ENCODE peak calls at places on chromosomes 3 and 15, in four cellular contexts. W is SK-N-SH, L is GM12878, C is HCT116. S is an unnamed sample.

GRCh38 chr3:114595521-114596028 is 301.7 kb downstream of the TIGIT start:
- DNase-seq in W (no peak), L (no peak), C (no peak), S (no peak)

GRCh38 chr3:31680072-31680870 is 147.5 kb downstream of the STT3B start:
- DNase-seq in W (no peak), L (no peak), C (no peak), S (no peak)

GRCh38 chr3:12948891-12949711 is 107.7 kb upstream of the RPL32 start:
- DNase-seq in W (no peak), L (no peak), C (peak), S (no peak)

GRCh38 chr3:153099131-153099530 is 62.9 kb upstream of the RAP2B start:
- DNase-seq in W (no peak), L (no peak), C (no peak), S (no peak)

GRCh38 chr3:188319569-188319968 is 165.6 kb downstream of the LPP start:
- DNase-seq in W (no peak), L (no peak), C (no peak), S (peak)

GRCh38 chr3:72036899-72037298 is 252.0 kb upstream of the PROK2 start:
- DNase-seq in W (no peak), L (no peak), C (no peak), S (no peak)

GRCh38 chr3:155805204-155805801 is 775 bp downstream of the C3orf33 start:
- DNase-seq in W (no peak), L (no peak), C (peak), S (peak)

GRCh38 chr15:73951591-73951990 is 25.3 kb downstream of the LOXL1 start:
- DNase-seq in W (peak), L (no peak), C (no peak), S (no peak)

GRCh38 chr3:177146646-177147045 is 50.6 kb downstream of the TBL1XR1 start:
- DNase-seq in W (no peak), L (no peak), C (no peak), S (no peak)

GRCh38 chr15:98981851-98982722 is 25.5 kb downstream of the PGPEP1L start:
- DNase-seq in W (no peak), L (peak), C (no peak), S (no peak)

GRCh38 chr15:31254431-31255175 is 72.0 kb upstream of the KLF13 start:
- DNase-seq in W (no peak), L (no peak), C (no peak), S (no peak)

GRCh38 chr3:179000659-179001058 is 71.0 kb downstream of the ZMAT3 start:
- DNase-seq in W (no peak), L (no peak), C (no peak), S (no peak)

GRCh38 chr15:90828111-90828510 is 40.3 kb upstream of the FURIN start:
- DNase-seq in W (peak), L (no peak), C (no peak), S (no peak)

GRCh38 chr3:52773361-52774065 is 2.8 kb upstream of the NEK4 start:
- DNase-seq in W (no peak), L (no peak), C (no peak), S (no peak)

GRCh38 chr15:101451192-101451799 is 38.2 kb downstream of the PCSK6 start:
- DNase-seq in W (peak), L (no peak), C (no peak), S (no peak)

GRCh38 chr15:63157891-63158431 is 684 bp upstream of the RPS27L start:
- DNase-seq in W (peak), L (no peak), C (peak), S (peak)

GRCh38 chr3:189944285-189945145 is 176.2 kb downstream of the P3H2 start:
- DNase-seq in W (no peak), L (no peak), C (no peak), S (peak)

GRCh38 chr3:126119008-126119675 is 35.2 kb upstream of the SLC41A3 start:
- DNase-seq in W (no peak), L (no peak), C (no peak), S (peak)

GRCh38 chr3:88195951-88196434 is 46.2 kb downstream of the C3orf38 start:
- DNase-seq in W (no peak), L (no peak), C (no peak), S (no peak)

GRCh38 chr15:74419432-74419831 is 14.3 kb downstream of the SEMA7A start:
- DNase-seq in W (no peak), L (no peak), C (no peak), S (no peak)

GRCh38 chr3:154170300-154170699 is 49.1 kb downstream of the ARHGEF26 start:
- DNase-seq in W (no peak), L (no peak), C (no peak), S (no peak)

GRCh38 chr3:143464850-143465249 is 345.3 kb downstream of the CHST2 start:
- DNase-seq in W (no peak), L (no peak), C (no peak), S (no peak)

GRCh38 chr3:167855306-167855705 is 119.8 kb downstream of the SERPINI1 start:
- DNase-seq in W (no peak), L (no peak), C (no peak), S (no peak)

GRCh38 chr3:49454457-49454856 is 15.6 kb upstream of the DAG1 start:
- DNase-seq in W (no peak), L (no peak), C (peak), S (peak)

GRCh38 chr3:127595303-127595702 is 2.9 kb upstream of the MCM2 start:
- DNase-seq in W (no peak), L (no peak), C (no peak), S (no peak)

GRCh38 chr3:183579967-183580720 is 24.6 kb upstream of the KLHL6 start:
- DNase-seq in W (no peak), L (no peak), C (no peak), S (no peak)

GRCh38 chr15:67149859-67150824 is 84.7 kb downstream of the SMAD3 start:
- DNase-seq in W (no peak), L (peak), C (peak), S (no peak)

GRCh38 chr3:28844688-28845324 is 436.1 kb upstream of the RBMS3 start:
- DNase-seq in W (no peak), L (no peak), C (no peak), S (no peak)

GRCh38 chr3:197030379-197031314 is 1.0 kb upstream of the MELTF start:
- DNase-seq in W (no peak), L (no peak), C (no peak), S (peak)

GRCh38 chr15:66764067-66764428 is 62.0 kb downstream of the SMAD6 start:
- DNase-seq in W (no peak), L (no peak), C (no peak), S (no peak)

GRCh38 chr15:89441295-89441762 is 55.1 kb downstream of the RHCG start:
- DNase-seq in W (peak), L (peak), C (no peak), S (peak)

GRCh38 chr15:62325597-62325996 is 160.5 kb upstream of the C2CD4B start:
- DNase-seq in W (no peak), L (no peak), C (no peak), S (no peak)

GRCh38 chr15:74158855-74159650 is 14.5 kb upstream of the ISLR start:
- DNase-seq in W (no peak), L (peak), C (no peak), S (no peak)

GRCh38 chr15:59349715-59350420 is 22.8 kb downstream of the MYO1E start:
- DNase-seq in W (peak), L (no peak), C (peak), S (peak)

GRCh38 chr15:64803526-64803925 is 21.9 kb downstream of the PIF1 start:
- DNase-seq in W (no peak), L (no peak), C (no peak), S (no peak)

GRCh38 chr15:67107014-67107812 is 41.8 kb downstream of the SMAD3 start:
- DNase-seq in W (no peak), L (no peak), C (peak), S (no peak)

GRCh38 chr15:50627351-50628055 is 59.1 kb downstream of the TRPM7 start:
- DNase-seq in W (no peak), L (no peak), C (no peak), S (no peak)

GRCh38 chr3:191973820-191974219 is 512.9 kb downstream of the PYDC2 start:
- DNase-seq in W (no peak), L (no peak), C (no peak), S (no peak)
- TF ChIP-seq JUND in W (no peak), L (no peak), C (no peak), S (no peak)

GRCh38 chr3:139657434-139657833 is 20.3 kb downstream of the NMNAT3 start:
- DNase-seq in W (no peak), L (no peak), C (no peak), S (no peak)

GRCh38 chr3:139657936-139658335 is 19.8 kb downstream of the NMNAT3 start:
- DNase-seq in W (no peak), L (no peak), C (no peak), S (no peak)

GRCh38 chr3:139655880-139656279 is 21.9 kb downstream of the NMNAT3 start:
- DNase-seq in W (no peak), L (no peak), C (no peak), S (no peak)

GRCh38 chr3:139653582-139653981 is 24.2 kb downstream of the NMNAT3 start:
- DNase-seq in W (no peak), L (no peak), C (no peak), S (no peak)

DNA sequence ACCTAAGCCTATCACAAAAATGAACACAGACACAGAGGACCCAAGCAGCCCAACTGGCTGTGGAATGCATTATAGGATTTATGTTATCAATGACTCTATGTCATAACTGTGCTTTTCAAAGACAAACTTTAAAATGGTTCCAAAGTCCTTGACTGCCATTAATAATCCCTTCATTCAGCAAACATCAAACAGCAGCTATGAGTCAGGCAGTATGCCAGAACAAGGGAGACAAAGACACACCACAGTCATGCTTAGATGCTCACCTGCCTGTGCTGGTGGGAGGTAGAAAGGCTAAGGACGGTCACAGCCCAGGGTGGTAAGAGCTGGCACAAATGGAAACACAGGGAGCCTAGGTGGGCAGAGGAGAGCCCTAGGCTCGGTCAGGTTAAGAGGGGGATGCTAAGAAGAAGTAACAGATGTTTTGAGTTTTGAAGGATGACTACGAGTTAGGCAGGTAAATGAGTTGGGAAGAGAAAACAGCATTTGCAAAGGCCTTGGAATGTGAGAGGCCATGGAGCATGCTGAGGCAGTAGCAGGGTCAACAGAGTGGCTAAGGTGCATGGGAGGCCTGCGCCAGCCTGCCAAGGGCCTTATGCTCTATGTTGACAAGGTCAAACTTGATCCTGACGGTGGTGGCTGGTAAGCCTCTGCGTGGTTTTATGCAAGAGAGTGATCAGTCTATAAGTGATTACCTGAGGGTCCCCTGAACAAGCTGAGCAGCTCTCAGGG is 23.0 kb downstream of the NMNAT3 start:
- DNase-seq in W (no peak), L (no peak), C (no peak), S (no peak)
- TF ChIP-seq JUND in W (no peak), L (no peak), C (no peak), S (no peak)

GRCh38 chr15:29800441-29801366 is 21.6 kb downstream of the TJP1 start:
- DNase-seq in W (peak), L (no peak), C (no peak), S (no peak)

GRCh38 chr15:29799859-29800258 is 22.4 kb downstream of the TJP1 start:
- DNase-seq in W (no peak), L (no peak), C (no peak), S (no peak)

GRCh38 chr15:29805708-29806104 is 16.6 kb downstream of the TJP1 start:
- DNase-seq in W (no peak), L (no peak), C (no peak), S (no peak)

GRCh38 chr15:29802411-29802810 is 19.9 kb downstream of the TJP1 start:
- DNase-seq in W (peak), L (no peak), C (no peak), S (no peak)

GRCh38 chr15:29805043-29805707 is 17.1 kb downstream of the TJP1 start:
- DNase-seq in W (no peak), L (no peak), C (no peak), S (no peak)
- TF ChIP-seq JUND in W (no peak), L (no peak), C (no peak), S (no peak)

GRCh38 chr3:141366285-141367037 is 1.8 kb upstream of the ZBTB38 start:
- DNase-seq in W (no peak), L (no peak), C (peak), S (peak)
- TF ChIP-seq JUND in W (no peak), L (no peak), C (no peak), S (peak)

GRCh38 chr3:58422756-58423324 is 10.8 kb downstream of the PDHB start:
- DNase-seq in W (no peak), L (no peak), C (no peak), S (no peak)
- TF ChIP-seq JUND in W (no peak), L (no peak), C (no peak), S (no peak)

S was measured in T47D.